ENCODE peak calls at places on chromosomes 12 and 14, in four cellular contexts. One of them, this sample, is unnamed.

GRCh38 chr14:75254381-75254821 is 24.2 kb upstream of the FOS start:
- DNase-seq in stimulated activated CD8-positive, alpha-beta memory T cell treated with anti-CD3 and anti-CD28 coated beads, Interleukin-4, amount 100 ng/mL, for 4 hours: no peak
- DNase-seq in activated naive CD4-positive, alpha-beta T cell treated with anti-CD3 and anti-CD28 coated beads, Interleukin-2, amount 10 ng/mL, durations not matched to agents 7 days and 5 days: no peak
- DNase-seq in glutamatergic neuron: no peak
- DNase-seq in this sample: peak

GRCh38 chr12:6368906-6369525 is 6.3 kb downstream of the SCNN1A start:
- DNase-seq in activated naive CD4-positive, alpha-beta T cell treated with anti-CD3 and anti-CD28 coated beads, Interleukin-2, amount 10 ng/mL, durations not matched to agents 7 days and 5 days: no peak
- DNase-seq in glutamatergic neuron: no peak
- DNase-seq in stimulated activated CD8-positive, alpha-beta memory T cell treated with anti-CD3 and anti-CD28 coated beads, Interleukin-4, amount 100 ng/mL, for 4 hours: no peak
- DNase-seq in this sample: no peak

GRCh38 chr12:104998423-104999346 is 12.6 kb downstream of the NOPCHAP1 start:
- DNase-seq in activated naive CD4-positive, alpha-beta T cell treated with anti-CD3 and anti-CD28 coated beads, Interleukin-2, amount 10 ng/mL, durations not matched to agents 7 days and 5 days: no peak
- DNase-seq in stimulated activated CD8-positive, alpha-beta memory T cell treated with anti-CD3 and anti-CD28 coated beads, Interleukin-4, amount 100 ng/mL, for 4 hours: no peak
- DNase-seq in glutamatergic neuron: no peak
- DNase-seq in this sample: no peak

GRCh38 chr12:60335765-60336164 is 739.9 kb downstream of the SLC16A7 start:
- DNase-seq in glutamatergic neuron: no peak
- DNase-seq in activated naive CD4-positive, alpha-beta T cell treated with anti-CD3 and anti-CD28 coated beads, Interleukin-2, amount 10 ng/mL, durations not matched to agents 7 days and 5 days: no peak
- DNase-seq in stimulated activated CD8-positive, alpha-beta memory T cell treated with anti-CD3 and anti-CD28 coated beads, Interleukin-4, amount 100 ng/mL, for 4 hours: no peak
- DNase-seq in this sample: no peak

GRCh38 chr14:104664107-104664506 is 25.3 kb upstream of the INF2 start:
- DNase-seq in activated naive CD4-positive, alpha-beta T cell treated with anti-CD3 and anti-CD28 coated beads, Interleukin-2, amount 10 ng/mL, durations not matched to agents 7 days and 5 days: no peak
- DNase-seq in stimulated activated CD8-positive, alpha-beta memory T cell treated with anti-CD3 and anti-CD28 coated beads, Interleukin-4, amount 100 ng/mL, for 4 hours: no peak
- DNase-seq in glutamatergic neuron: no peak
- DNase-seq in this sample: no peak

GRCh38 chr12:14946856-14947255 is 8.5 kb upstream of the ERP27 start:
- DNase-seq in activated naive CD4-positive, alpha-beta T cell treated with anti-CD3 and anti-CD28 coated beads, Interleukin-2, amount 10 ng/mL, durations not matched to agents 7 days and 5 days: no peak
- DNase-seq in stimulated activated CD8-positive, alpha-beta memory T cell treated with anti-CD3 and anti-CD28 coated beads, Interleukin-4, amount 100 ng/mL, for 4 hours: no peak
- DNase-seq in glutamatergic neuron: no peak
- DNase-seq in this sample: no peak

GRCh38 chr12:120225852-120226640 is 25.1 kb upstream of the RPLP0 start:
- DNase-seq in glutamatergic neuron: no peak
- DNase-seq in stimulated activated CD8-positive, alpha-beta memory T cell treated with anti-CD3 and anti-CD28 coated beads, Interleukin-4, amount 100 ng/mL, for 4 hours: no peak
- DNase-seq in activated naive CD4-positive, alpha-beta T cell treated with anti-CD3 and anti-CD28 coated beads, Interleukin-2, amount 10 ng/mL, durations not matched to agents 7 days and 5 days: peak
- DNase-seq in this sample: no peak

GRCh38 chr12:69966839-69967238 is 141.8 kb downstream of the MYRFL start:
- DNase-seq in stimulated activated CD8-positive, alpha-beta memory T cell treated with anti-CD3 and anti-CD28 coated beads, Interleukin-4, amount 100 ng/mL, for 4 hours: no peak
- DNase-seq in activated naive CD4-positive, alpha-beta T cell treated with anti-CD3 and anti-CD28 coated beads, Interleukin-2, amount 10 ng/mL, durations not matched to agents 7 days and 5 days: no peak
- DNase-seq in glutamatergic neuron: no peak
- DNase-seq in this sample: no peak

GRCh38 chr12:54421175-54421872 is 2.3 kb upstream of the ITGA5 start:
- DNase-seq in stimulated activated CD8-positive, alpha-beta memory T cell treated with anti-CD3 and anti-CD28 coated beads, Interleukin-4, amount 100 ng/mL, for 4 hours: no peak
- DNase-seq in activated naive CD4-positive, alpha-beta T cell treated with anti-CD3 and anti-CD28 coated beads, Interleukin-2, amount 10 ng/mL, durations not matched to agents 7 days and 5 days: no peak
- DNase-seq in glutamatergic neuron: no peak
- DNase-seq in this sample: peak

GRCh38 chr12:114777052-114777451 is 93.1 kb upstream of the TBX3 start:
- DNase-seq in glutamatergic neuron: no peak
- DNase-seq in activated naive CD4-positive, alpha-beta T cell treated with anti-CD3 and anti-CD28 coated beads, Interleukin-2, amount 10 ng/mL, durations not matched to agents 7 days and 5 days: no peak
- DNase-seq in stimulated activated CD8-positive, alpha-beta memory T cell treated with anti-CD3 and anti-CD28 coated beads, Interleukin-4, amount 100 ng/mL, for 4 hours: no peak
- DNase-seq in this sample: no peak

GRCh38 chr12:75270157-75270556 is 60.0 kb downstream of the CAPS2 start:
- DNase-seq in activated naive CD4-positive, alpha-beta T cell treated with anti-CD3 and anti-CD28 coated beads, Interleukin-2, amount 10 ng/mL, durations not matched to agents 7 days and 5 days: no peak
- DNase-seq in stimulated activated CD8-positive, alpha-beta memory T cell treated with anti-CD3 and anti-CD28 coated beads, Interleukin-4, amount 100 ng/mL, for 4 hours: no peak
- DNase-seq in glutamatergic neuron: no peak
- DNase-seq in this sample: no peak

GRCh38 chr12:46921048-46921753 is 95.4 kb upstream of the SLC38A4 start:
- DNase-seq in glutamatergic neuron: no peak
- DNase-seq in activated naive CD4-positive, alpha-beta T cell treated with anti-CD3 and anti-CD28 coated beads, Interleukin-2, amount 10 ng/mL, durations not matched to agents 7 days and 5 days: no peak
- DNase-seq in stimulated activated CD8-positive, alpha-beta memory T cell treated with anti-CD3 and anti-CD28 coated beads, Interleukin-4, amount 100 ng/mL, for 4 hours: no peak
- DNase-seq in this sample: no peak

GRCh38 chr14:74706101-74706500 is 6.8 kb downstream of the AREL1 start:
- DNase-seq in activated naive CD4-positive, alpha-beta T cell treated with anti-CD3 and anti-CD28 coated beads, Interleukin-2, amount 10 ng/mL, durations not matched to agents 7 days and 5 days: no peak
- DNase-seq in stimulated activated CD8-positive, alpha-beta memory T cell treated with anti-CD3 and anti-CD28 coated beads, Interleukin-4, amount 100 ng/mL, for 4 hours: no peak
- DNase-seq in glutamatergic neuron: no peak
- DNase-seq in this sample: no peak

GRCh38 chr12:5076761-5077160 is 33.1 kb downstream of the KCNA5 start:
- DNase-seq in stimulated activated CD8-positive, alpha-beta memory T cell treated with anti-CD3 and anti-CD28 coated beads, Interleukin-4, amount 100 ng/mL, for 4 hours: no peak
- DNase-seq in activated naive CD4-positive, alpha-beta T cell treated with anti-CD3 and anti-CD28 coated beads, Interleukin-2, amount 10 ng/mL, durations not matched to agents 7 days and 5 days: no peak
- DNase-seq in glutamatergic neuron: no peak
- DNase-seq in this sample: no peak

GRCh38 chr12:53978477-53979356 is 4.0 kb upstream of the HOTAIR start:
- DNase-seq in glutamatergic neuron: no peak
- DNase-seq in activated naive CD4-positive, alpha-beta T cell treated with anti-CD3 and anti-CD28 coated beads, Interleukin-2, amount 10 ng/mL, durations not matched to agents 7 days and 5 days: no peak
- DNase-seq in stimulated activated CD8-positive, alpha-beta memory T cell treated with anti-CD3 and anti-CD28 coated beads, Interleukin-4, amount 100 ng/mL, for 4 hours: no peak
- DNase-seq in this sample: no peak

GRCh38 chr14:31239673-31240072 is 32.1 kb upstream of the HECTD1 start:
- DNase-seq in glutamatergic neuron: no peak
- DNase-seq in activated naive CD4-positive, alpha-beta T cell treated with anti-CD3 and anti-CD28 coated beads, Interleukin-2, amount 10 ng/mL, durations not matched to agents 7 days and 5 days: no peak
- DNase-seq in stimulated activated CD8-positive, alpha-beta memory T cell treated with anti-CD3 and anti-CD28 coated beads, Interleukin-4, amount 100 ng/mL, for 4 hours: no peak
- DNase-seq in this sample: no peak

GRCh38 chr14:100654814-100655795 is 67.9 kb upstream of the BEGAIN start:
- DNase-seq in glutamatergic neuron: peak
- DNase-seq in activated naive CD4-positive, alpha-beta T cell treated with anti-CD3 and anti-CD28 coated beads, Interleukin-2, amount 10 ng/mL, durations not matched to agents 7 days and 5 days: peak
- DNase-seq in stimulated activated CD8-positive, alpha-beta memory T cell treated with anti-CD3 and anti-CD28 coated beads, Interleukin-4, amount 100 ng/mL, for 4 hours: no peak
- DNase-seq in this sample: no peak